ENCODE peak calls at places on chromosomes 13 and 19, in nine cellular contexts. One of them, this sample, is unnamed.

GRCh38 chr13:76769238-76769859 is 116.9 kb downstream of the KCTD12 start:
- DNase-seq in globus pallidus: no peak
- DNase-seq in stimulated activated naive CD4-positive, alpha-beta T cell: no peak
- DNase-seq in COR-L47: no peak
- DNase-seq in mucosa of gallbladder: no peak
- DNase-seq in GM12892: no peak
- DNase-seq in NCI-H774: no peak
- DNase-seq in occipital lobe: no peak
- DNase-seq in A172: no peak
- DNase-seq in this sample: no peak

GRCh38 chr13:42215578-42216421 is 56.2 kb upstream of the AKAP11 start:
- DNase-seq in GM12892: no peak
- DNase-seq in globus pallidus: peak
- DNase-seq in COR-L47: peak
- DNase-seq in mucosa of gallbladder: peak
- DNase-seq in stimulated activated naive CD4-positive, alpha-beta T cell: no peak
- DNase-seq in occipital lobe: no peak
- DNase-seq in NCI-H774: no peak
- DNase-seq in A172: peak
- DNase-seq in this sample: no peak

GRCh38 chr19:34505321-34506025 is 23.9 kb downstream of the WTIP start:
- DNase-seq in mucosa of gallbladder: no peak
- DNase-seq in occipital lobe: no peak
- DNase-seq in A172: no peak
- DNase-seq in stimulated activated naive CD4-positive, alpha-beta T cell: no peak
- DNase-seq in COR-L47: no peak
- DNase-seq in GM12892: no peak
- DNase-seq in globus pallidus: no peak
- DNase-seq in NCI-H774: no peak
- DNase-seq in this sample: no peak

GRCh38 chr19:453606-454005 is 7.2 kb downstream of the SHC2 start:
- DNase-seq in NCI-H774: no peak
- DNase-seq in occipital lobe: no peak
- DNase-seq in mucosa of gallbladder: no peak
- DNase-seq in A172: no peak
- DNase-seq in stimulated activated naive CD4-positive, alpha-beta T cell: no peak
- DNase-seq in COR-L47: no peak
- DNase-seq in GM12892: no peak
- DNase-seq in globus pallidus: no peak
- DNase-seq in this sample: no peak

GRCh38 chr19:52398091-52398461 is 427 bp downstream of the ZNF528 start:
- DNase-seq in COR-L47: no peak
- DNase-seq in globus pallidus: peak
- DNase-seq in mucosa of gallbladder: no peak
- DNase-seq in A172: no peak
- DNase-seq in occipital lobe: no peak
- DNase-seq in GM12892: no peak
- DNase-seq in NCI-H774: no peak
- DNase-seq in stimulated activated naive CD4-positive, alpha-beta T cell: no peak
- DNase-seq in this sample: no peak

GRCh38 chr19:10251792-10252694 is at the start of gene MRPL4:
- DNase-seq in occipital lobe: peak
- DNase-seq in GM12892: peak
- DNase-seq in A172: peak
- DNase-seq in globus pallidus: peak
- DNase-seq in NCI-H774: peak
- DNase-seq in mucosa of gallbladder: peak
- DNase-seq in stimulated activated naive CD4-positive, alpha-beta T cell: peak
- DNase-seq in COR-L47: peak
- DNase-seq in this sample: peak

GRCh38 chr13:97255515-97255999 is 33.4 kb downstream of the MBNL2 start:
- DNase-seq in NCI-H774: no peak
- DNase-seq in COR-L47: no peak
- DNase-seq in A172: no peak
- DNase-seq in globus pallidus: no peak
- DNase-seq in occipital lobe: no peak
- DNase-seq in GM12892: no peak
- DNase-seq in stimulated activated naive CD4-positive, alpha-beta T cell: no peak
- DNase-seq in mucosa of gallbladder: no peak
- DNase-seq in this sample: peak

GRCh38 chr13:78398743-78399410 is 204.5 kb downstream of the POU4F1 start:
- DNase-seq in A172: no peak
- DNase-seq in stimulated activated naive CD4-positive, alpha-beta T cell: no peak
- DNase-seq in COR-L47: no peak
- DNase-seq in mucosa of gallbladder: no peak
- DNase-seq in occipital lobe: no peak
- DNase-seq in NCI-H774: no peak
- DNase-seq in GM12892: peak
- DNase-seq in globus pallidus: no peak
- DNase-seq in this sample: no peak

GRCh38 chr13:82758056-82758455 is 1124.2 kb downstream of the SLITRK1 start:
- DNase-seq in COR-L47: no peak
- DNase-seq in occipital lobe: no peak
- DNase-seq in NCI-H774: no peak
- DNase-seq in GM12892: no peak
- DNase-seq in mucosa of gallbladder: no peak
- DNase-seq in A172: peak
- DNase-seq in stimulated activated naive CD4-positive, alpha-beta T cell: no peak
- DNase-seq in globus pallidus: peak
- DNase-seq in this sample: no peak

GRCh38 chr13:42277618-42278276 is 5.8 kb downstream of the AKAP11 start:
- DNase-seq in GM12892: no peak
- DNase-seq in NCI-H774: no peak
- DNase-seq in COR-L47: no peak
- DNase-seq in mucosa of gallbladder: no peak
- DNase-seq in occipital lobe: no peak
- DNase-seq in globus pallidus: no peak
- DNase-seq in A172: no peak
- DNase-seq in stimulated activated naive CD4-positive, alpha-beta T cell: no peak
- DNase-seq in this sample: no peak

GRCh38 chr13:95292622-95293021 is 8.6 kb downstream of the ABCC4 start:
- DNase-seq in NCI-H774: no peak
- DNase-seq in mucosa of gallbladder: no peak
- DNase-seq in COR-L47: no peak
- DNase-seq in stimulated activated naive CD4-positive, alpha-beta T cell: no peak
- DNase-seq in GM12892: no peak
- DNase-seq in A172: no peak
- DNase-seq in occipital lobe: no peak
- DNase-seq in globus pallidus: peak
- DNase-seq in this sample: no peak

GRCh38 chr13:101489635-101490034 is 37.2 kb downstream of the ITGBL1 start:
- DNase-seq in occipital lobe: no peak
- DNase-seq in stimulated activated naive CD4-positive, alpha-beta T cell: no peak
- DNase-seq in COR-L47: no peak
- DNase-seq in GM12892: no peak
- DNase-seq in globus pallidus: no peak
- DNase-seq in A172: peak
- DNase-seq in mucosa of gallbladder: no peak
- DNase-seq in NCI-H774: no peak
- DNase-seq in this sample: no peak

GRCh38 chr13:38308736-38309135 is 40.9 kb upstream of the UFM1 start:
- DNase-seq in GM12892: no peak
- DNase-seq in A172: peak
- DNase-seq in mucosa of gallbladder: no peak
- DNase-seq in globus pallidus: no peak
- DNase-seq in NCI-H774: no peak
- DNase-seq in stimulated activated naive CD4-positive, alpha-beta T cell: no peak
- DNase-seq in COR-L47: no peak
- DNase-seq in occipital lobe: no peak
- DNase-seq in this sample: peak

GRCh38 chr13:41452462-41452861 is 4.9 kb upstream of the RGCC start:
- DNase-seq in GM12892: no peak
- DNase-seq in stimulated activated naive CD4-positive, alpha-beta T cell: no peak
- DNase-seq in NCI-H774: no peak
- DNase-seq in mucosa of gallbladder: no peak
- DNase-seq in globus pallidus: no peak
- DNase-seq in occipital lobe: no peak
- DNase-seq in COR-L47: no peak
- DNase-seq in A172: peak
- DNase-seq in this sample: peak

GRCh38 chr19:57830071-57830602 is at the start of gene ZNF587B:
- DNase-seq in mucosa of gallbladder: peak
- DNase-seq in stimulated activated naive CD4-positive, alpha-beta T cell: peak
- DNase-seq in COR-L47: peak
- DNase-seq in globus pallidus: peak
- DNase-seq in GM12892: no peak
- DNase-seq in NCI-H774: no peak
- DNase-seq in A172: peak
- DNase-seq in occipital lobe: peak
- DNase-seq in this sample: no peak

GRCh38 chr19:44512326-44513298 is 12.3 kb upstream of the ZNF180 start:
- DNase-seq in GM12892: no peak
- DNase-seq in A172: peak
- DNase-seq in COR-L47: peak
- DNase-seq in occipital lobe: no peak
- DNase-seq in NCI-H774: no peak
- DNase-seq in stimulated activated naive CD4-positive, alpha-beta T cell: no peak
- DNase-seq in globus pallidus: no peak
- DNase-seq in mucosa of gallbladder: no peak
- DNase-seq in this sample: peak

GRCh38 chr19:49589391-49589790 is 1.6 kb upstream of the PRR12 start:
- DNase-seq in occipital lobe: no peak
- DNase-seq in GM12892: no peak
- DNase-seq in COR-L47: no peak
- DNase-seq in globus pallidus: no peak
- DNase-seq in NCI-H774: no peak
- DNase-seq in A172: no peak
- DNase-seq in mucosa of gallbladder: no peak
- DNase-seq in stimulated activated naive CD4-positive, alpha-beta T cell: no peak
- DNase-seq in this sample: no peak

GRCh38 chr19:5933391-5933998 is 19.4 kb downstream of the CAPS start:
- DNase-seq in mucosa of gallbladder: no peak
- DNase-seq in COR-L47: no peak
- DNase-seq in NCI-H774: no peak
- DNase-seq in A172: no peak
- DNase-seq in GM12892: no peak
- DNase-seq in occipital lobe: no peak
- DNase-seq in stimulated activated naive CD4-positive, alpha-beta T cell: no peak
- DNase-seq in globus pallidus: no peak
- DNase-seq in this sample: no peak

GRCh38 chr13:36090592-36090991 is 40.6 kb downstream of the DCLK1 start:
- DNase-seq in NCI-H774: no peak
- DNase-seq in GM12892: no peak
- DNase-seq in stimulated activated naive CD4-positive, alpha-beta T cell: no peak
- DNase-seq in COR-L47: no peak
- DNase-seq in mucosa of gallbladder: no peak
- DNase-seq in occipital lobe: no peak
- DNase-seq in globus pallidus: no peak
- DNase-seq in A172: peak
- DNase-seq in this sample: no peak